ENCODE peak calls at places on chromosome 3, in nine cellular contexts. H is body of pancreas, F is right lobe of liver, X is sigmoid colon, O is stomach, S is A549, P is tibial nerve, V is Peyer's patch, D is transverse colon. T is an unnamed sample.

GRCh38 chr3:62559831-62560445 is 186.6 kb upstream of the FEZF2 start:
- DNase-seq in D (no peak), V (no peak), F (no peak), S (no peak), H (no peak), X (no peak), O (no peak), P (no peak), T (no peak)

GRCh38 chr3:13829311-13829710 is 50.6 kb downstream of the WNT7A start:
- DNase-seq in H (no peak), S (no peak), P (no peak), X (peak), D (no peak), O (no peak), F (no peak), V (no peak), T (no peak)

GRCh38 chr3:37183976-37184375 is 9.6 kb upstream of the LRRFIP2 start:
- DNase-seq in F (no peak), P (no peak), V (no peak), D (no peak), X (no peak), O (no peak), S (no peak), H (no peak), T (peak)

GRCh38 chr3:152357587-152357986 is 88.9 kb downstream of the MBNL1 start:
- DNase-seq in D (no peak), F (no peak), S (no peak), H (no peak), P (no peak), X (no peak), O (no peak), V (no peak), T (no peak)

GRCh38 chr3:196775938-196776337 is 36.3 kb downstream of the PAK2 start:
- DNase-seq in P (no peak), S (no peak), O (no peak), D (no peak), H (no peak), V (no peak), F (no peak), X (no peak), T (no peak)

GRCh38 chr3:114967168-114967567 is 179.9 kb downstream of the ZBTB20 start:
- DNase-seq in D (no peak), H (no peak), S (no peak), O (no peak), P (no peak), X (no peak), F (no peak), V (no peak), T (no peak)

GRCh38 chr3:36305929-36306520 is 74.3 kb upstream of the STAC start:
- DNase-seq in H (no peak), V (no peak), X (no peak), P (no peak), D (no peak), S (no peak), O (no peak), F (no peak), T (no peak)

GRCh38 chr3:90062631-90063200 is 955.3 kb downstream of the EPHA3 start:
- DNase-seq in S (no peak), O (no peak), D (no peak), V (no peak), X (no peak), P (no peak), H (no peak), F (no peak), T (no peak)

GRCh38 chr3:194714122-194714425 is 28.4 kb downstream of the FAM43A start:
- DNase-seq in D (no peak), O (no peak), S (no peak), P (no peak), X (no peak), F (no peak), H (no peak), V (no peak), T (no peak)

GRCh38 chr3:194485471-194485875 is 1.3 kb downstream of the ATP13A3 start:
- DNase-seq in H (no peak), D (no peak), F (no peak), V (no peak), P (no peak), S (no peak), X (no peak), O (no peak), T (no peak)

GRCh38 chr3:140765246-140765645 is 87.4 kb downstream of the TRIM42 start:
- DNase-seq in D (no peak), X (no peak), H (no peak), S (no peak), V (no peak), P (no peak), O (no peak), F (no peak), T (no peak)

GRCh38 chr3:28835751-28836150 is 445.1 kb upstream of the RBMS3 start:
- DNase-seq in D (no peak), H (peak), O (no peak), V (no peak), F (no peak), P (no peak), X (no peak), S (no peak), T (peak)

GRCh38 chr3:162719684-162720341 is 1223.2 kb downstream of the OTOL1 start:
- DNase-seq in P (no peak), D (no peak), S (peak), V (no peak), H (no peak), X (no peak), F (no peak), O (no peak), T (no peak)
- H3K27ac ChIP-seq in P (no peak), D (no peak), S (peak), V (no peak), H (no peak), X (no peak), F (no peak), O (no peak), T (no peak)

GRCh38 chr3:101676765-101677435 is at the start of gene ZBTB11:
- DNase-seq in D (peak), V (peak), O (peak), X (peak), P (peak), F (peak), H (peak), S (peak), T (peak)
- TF ChIP-seq POLR2A in D (peak), V (peak), O (no peak), X (peak), P (peak), F (peak), H (peak), S (peak), T (peak)

GRCh38 chr3:23809294-23809693 is 3.5 kb downstream of the UBE2E1 start:
- DNase-seq in D (no peak), X (no peak), F (no peak), P (no peak), H (no peak), S (no peak), V (no peak), O (no peak), T (no peak)

GRCh38 chr3:23811919-23812318 is 6.2 kb downstream of the UBE2E1 start:
- DNase-seq in O (no peak), D (no peak), X (no peak), P (no peak), V (no peak), H (no peak), S (no peak), F (no peak), T (no peak)

GRCh38 chr3:23811117-23811487 is 5.3 kb downstream of the UBE2E1 start:
- DNase-seq in D (peak), S (no peak), V (no peak), F (no peak), X (no peak), H (no peak), P (no peak), O (no peak), T (peak)

GRCh38 chr3:23809840-23810341 is 4.1 kb downstream of the UBE2E1 start:
- DNase-seq in H (no peak), O (no peak), P (no peak), X (no peak), V (no peak), S (no peak), D (no peak), F (no peak), T (no peak)

DNA sequence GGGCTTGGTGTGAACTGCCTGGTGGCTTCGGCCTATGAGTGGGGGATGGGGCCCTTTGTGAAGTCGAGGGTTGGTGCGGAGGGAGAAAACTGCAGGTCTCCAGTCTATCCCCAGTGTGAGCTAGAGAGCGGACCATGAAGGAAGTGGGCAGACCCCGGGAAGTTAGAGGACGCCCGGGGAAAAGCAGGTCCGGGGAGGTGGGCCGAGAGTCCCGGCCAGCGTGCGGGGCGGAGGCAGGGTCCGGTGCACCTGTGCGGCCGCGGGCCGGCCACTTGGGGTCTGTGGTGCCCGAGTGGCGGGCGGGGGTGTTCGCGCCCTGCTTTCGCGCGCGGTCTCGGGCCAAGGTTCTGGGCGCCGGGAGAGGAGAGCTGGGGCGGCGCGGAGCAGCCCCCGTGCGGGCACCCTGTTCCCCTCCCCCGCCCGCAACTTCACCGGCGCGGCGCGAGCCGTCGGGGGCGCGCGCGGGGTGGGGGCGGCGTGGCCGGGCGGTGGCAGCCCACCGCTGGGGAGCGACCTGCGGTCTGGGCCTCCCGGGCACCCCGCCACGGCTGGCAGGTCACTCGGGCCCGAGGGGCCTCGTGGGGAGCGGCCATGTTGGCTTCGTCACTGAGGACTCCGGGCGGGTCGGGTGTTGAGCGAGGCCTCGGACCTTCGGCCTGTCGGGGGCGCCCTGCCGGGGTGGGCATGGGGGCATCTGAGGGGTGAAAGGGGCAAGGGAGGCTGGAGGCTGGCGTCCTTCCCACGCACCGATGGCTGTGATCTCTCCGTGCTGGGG is 4.8 kb downstream of the UBE2E1 start:
- DNase-seq in X (peak), H (peak), S (peak), D (peak), P (peak), F (peak), V (peak), O (peak), T (no peak)
- H3K4me3 ChIP-seq in X (peak), H (peak), S (peak), D (peak), P (peak), F (peak), V (peak), O (peak), T (peak)

GRCh38 chr3:143002083-143002712 is 828 bp downstream of the U2SURP start:
- DNase-seq in F (no peak), P (no peak), H (no peak), O (no peak), V (no peak), D (no peak), S (peak), X (no peak), T (no peak)
- H3K27ac ChIP-seq in F (peak), P (peak), H (peak), O (peak), V (peak), D (peak), S (peak), X (peak), T (peak)

DNA sequence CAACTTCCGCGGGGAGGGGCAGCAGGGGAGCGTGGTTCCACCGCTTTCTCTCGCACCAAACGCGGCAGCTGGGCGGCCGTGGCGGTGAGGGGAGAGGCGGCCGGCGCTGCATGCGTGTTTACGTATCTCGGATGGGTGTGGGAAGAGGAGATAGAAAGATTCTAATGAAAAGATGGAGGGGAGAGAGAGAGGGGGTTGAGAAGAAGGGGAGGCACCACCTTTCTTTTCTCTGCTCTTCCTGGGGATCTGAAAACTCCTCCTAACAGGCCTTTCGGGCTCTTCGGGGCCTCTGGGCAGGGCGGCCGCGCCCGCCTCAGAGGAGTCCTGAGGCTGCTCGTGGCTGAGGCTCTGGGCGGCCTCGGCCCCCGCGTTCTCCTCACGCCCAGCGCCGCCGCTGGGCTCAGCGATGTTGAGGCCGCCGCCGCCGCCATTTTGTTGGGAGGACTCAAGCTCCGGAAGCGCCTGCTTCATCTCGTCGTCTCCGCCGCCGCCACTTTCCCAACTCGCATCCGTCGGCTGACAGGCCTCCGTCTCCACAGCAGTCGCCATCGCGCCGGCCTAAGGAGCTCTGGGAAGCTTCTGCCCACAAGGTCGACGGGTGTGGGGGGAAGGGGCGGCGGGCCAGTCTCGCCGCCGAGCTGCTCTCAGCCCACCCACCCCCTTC is 475 bp downstream of the TASOR start:
- DNase-seq in X (peak), H (peak), O (peak), V (peak), F (peak), D (peak), P (peak), S (peak), T (peak)
- TF ChIP-seq POLR2A in X (peak), H (peak), O (no peak), V (peak), F (peak), D (peak), P (no peak), S (peak), T (peak)